ENCODE peak calls at places on chromosomes 13 and 19, in five cellular contexts. B, K, V, H and Q are unnamed samples.

GRCh38 chr19:2490659-2491058 is 14.7 kb downstream of the GADD45B start:
- DNase-seq in H (no peak), K (no peak), B (no peak), V (no peak), Q (no peak)

GRCh38 chr19:19461306-19461670 is 54.1 kb downstream of the TSSK6 start:
- DNase-seq in V (no peak), B (no peak), K (no peak), H (no peak), Q (no peak)

GRCh38 chr13:42211704-42212103 is 60.2 kb upstream of the AKAP11 start:
- DNase-seq in K (no peak), B (no peak), V (no peak), H (no peak), Q (no peak)

GRCh38 chr13:100657881-100658315 is 16.7 kb downstream of the TMTC4 start:
- DNase-seq in B (no peak), H (no peak), K (no peak), V (no peak), Q (no peak)

GRCh38 chr13:114157869-114158495 is 21.1 kb upstream of the CFAP97D2 start:
- DNase-seq in K (no peak), B (no peak), V (no peak), H (no peak), Q (no peak)

GRCh38 chr19:50365434-50366306 is at the start of gene NAPSA:
- DNase-seq in B (no peak), V (no peak), K (no peak), H (no peak), Q (no peak)

GRCh38 chr13:31018511-31018910 is 86.1 kb downstream of the TEX26 start:
- DNase-seq in H (no peak), K (no peak), B (no peak), V (no peak), Q (no peak)

GRCh38 chr19:31109626-31110025 is 239.6 kb downstream of the TSHZ3 start:
- DNase-seq in B (no peak), H (no peak), V (no peak), K (no peak), Q (no peak)

GRCh38 chr13:75299913-75300862 is 181.8 kb downstream of the TBC1D4 start:
- DNase-seq in K (no peak), B (no peak), V (no peak), H (no peak), Q (no peak)

GRCh38 chr13:109818891-109819290 is 32.5 kb upstream of the IRS2 start:
- DNase-seq in H (no peak), K (no peak), B (no peak), V (no peak), Q (no peak)